ENCODE peak calls at places on chromosomes 16 and 17, in seven cellular contexts. I, B, X, Z, A, T and F are unnamed samples.

GRCh38 chr16:54422159-54422558 is 135.6 kb upstream of the IRX3 start:
- DNase-seq in A (no peak), X (no peak), Z (no peak), I (no peak), B (no peak), T (no peak), F (no peak)

GRCh38 chr16:25210758-25211157 is 6.0 kb upstream of the AQP8 start:
- DNase-seq in A (no peak), I (no peak), B (no peak), T (no peak), Z (no peak), X (no peak), F (no peak)

GRCh38 chr16:22623351-22623781 is 112.7 kb downstream of the NPIPB5 start:
- DNase-seq in A (no peak), I (no peak), B (no peak), X (no peak), Z (no peak), T (no peak), F (no peak)

GRCh38 chr17:77535435-77535834 is 394.7 kb downstream of the SEC14L1 start:
- DNase-seq in B (peak), A (no peak), T (no peak), I (no peak), X (no peak), Z (no peak), F (no peak)

GRCh38 chr16:72739577-72739976 is 308.4 kb downstream of the ZFHX3 start:
- DNase-seq in Z (no peak), B (no peak), A (no peak), T (no peak), I (no peak), X (no peak), F (no peak)

GRCh38 chr16:1453316-1453715 is 9.0 kb upstream of the CCDC154 start:
- DNase-seq in I (no peak), Z (no peak), B (no peak), X (no peak), A (no peak), T (no peak), F (no peak)

GRCh38 chr16:89476811-89477261 is 13.5 kb downstream of the ANKRD11 start:
- DNase-seq in B (no peak), Z (no peak), X (no peak), T (no peak), A (no peak), I (no peak), F (peak)

GRCh38 chr16:67284699-67285646 is 5.6 kb downstream of the PLEKHG4 start:
- DNase-seq in A (no peak), X (peak), I (no peak), Z (peak), T (no peak), B (peak), F (peak)

GRCh38 chr17:67559381-67559966 is 158.3 kb upstream of the NOL11 start:
- DNase-seq in A (no peak), X (no peak), T (no peak), Z (peak), I (no peak), B (no peak), F (peak)

GRCh38 chr16:50340578-50340977 is 28.2 kb downstream of the BRD7 start:
- DNase-seq in T (no peak), A (no peak), B (no peak), X (no peak), Z (no peak), I (peak), F (no peak)

GRCh38 chr17:27321372-27321771 is 27.5 kb downstream of the WSB1 start:
- DNase-seq in B (no peak), X (no peak), Z (no peak), T (no peak), I (no peak), A (no peak), F (no peak)

GRCh38 chr16:2297506-2297860 is 29.6 kb upstream of the RNPS1 start:
- DNase-seq in Z (no peak), B (no peak), T (no peak), I (no peak), A (no peak), X (no peak), F (no peak)

GRCh38 chr17:61570118-61570517 is 20.9 kb downstream of the NACA2 start:
- DNase-seq in T (no peak), Z (no peak), B (no peak), A (no peak), X (no peak), I (no peak), F (peak)